ENCODE peak calls at places on chromosomes 11 and 22, in ten cellular contexts. J, H, T, E, O, S, Z, X, W and A are unnamed samples.
A peak's percentile ranks its signal among the peaks of the same experiment; 100 is the strongest.

GRCh38 chr11:118436639-118437045 is 350 bp downstream of the KMT2A start:
- DNase-seq in O (no peak), H (no peak), T (no peak), S (no peak), W (peak; percentile 54), X (no peak), J (peak; percentile 11), E (peak; percentile 22), Z (no peak), A (peak; percentile 54)

GRCh38 chr22:45996241-45997076 is 19.5 kb upstream of the WNT7B start:
- DNase-seq in O (no peak), Z (no peak), E (no peak), S (no peak), T (no peak), J (peak; percentile 71), W (no peak), H (no peak), X (peak; percentile 66), A (no peak)

GRCh38 chr11:72814831-72815618 is 814 bp downstream of the ATG16L2 start:
- DNase-seq in T (no peak), S (peak; percentile 19), W (peak; percentile 68), Z (no peak), E (no peak), J (peak; percentile 57), X (no peak), O (peak; percentile 55), H (no peak), A (peak; percentile 79)

GRCh38 chr11:88306785-88307184 is 30.8 kb downstream of the CTSC start:
- DNase-seq in O (no peak), S (no peak), X (no peak), T (no peak), H (no peak), E (no peak), J (no peak), Z (no peak), W (no peak), A (no peak)

GRCh38 chr11:106152824-106153223 is 75.4 kb downstream of the AASDHPPT start:
- DNase-seq in H (no peak), W (no peak), T (no peak), O (no peak), S (no peak), J (peak; percentile 8), Z (no peak), E (no peak), X (no peak), A (no peak)

GRCh38 chr11:128737704-128738103 is 43.8 kb downstream of the FLI1 start:
- DNase-seq in T (no peak), X (no peak), Z (no peak), W (no peak), H (no peak), J (no peak), S (no peak), O (no peak), E (no peak), A (no peak)

GRCh38 chr11:111530091-111530490 is 10.4 kb upstream of the LAYN start:
- DNase-seq in O (no peak), Z (no peak), E (no peak), H (no peak), T (no peak), S (no peak), X (no peak), J (no peak), W (no peak), A (no peak)

GRCh38 chr22:36317658-36318271 is 64.8 kb downstream of the APOL1 start:
- DNase-seq in H (no peak), S (no peak), W (no peak), J (no peak), E (no peak), O (no peak), X (no peak), T (no peak), Z (no peak), A (no peak)

GRCh38 chr11:63560506-63561179 is 2.5 kb downstream of the PLAAT2 start:
- DNase-seq in X (no peak), S (no peak), E (no peak), H (no peak), J (no peak), W (no peak), T (no peak), Z (no peak), O (no peak), A (no peak)

GRCh38 chr11:47220401-47220821 is 5.6 kb downstream of the DDB2 start:
- DNase-seq in X (no peak), H (no peak), Z (no peak), J (peak; percentile 81), S (no peak), O (no peak), W (no peak), E (no peak), T (no peak), A (peak; percentile 77)

GRCh38 chr11:62644220-62644619 is 2.2 kb downstream of the GANAB start:
- DNase-seq in H (no peak), O (no peak), J (no peak), X (no peak), S (no peak), E (no peak), Z (no peak), W (no peak), T (no peak), A (no peak)

GRCh38 chr11:78313181-78313788 is 104.3 kb downstream of the GAB2 start:
- DNase-seq in H (no peak), T (peak; percentile 44), S (no peak), W (no peak), O (no peak), X (peak; percentile 49), E (no peak), Z (no peak), J (peak; percentile 94), A (peak; percentile 45)

GRCh38 chr22:42069801-42070516 is 653 bp downstream of the NAGA start:
- DNase-seq in E (no peak), S (no peak), O (no peak), H (no peak), W (peak; percentile 32), T (no peak), Z (peak; percentile 43), X (no peak), J (no peak), A (peak; percentile 54)

GRCh38 chr11:69905202-69905535 is 86.0 kb upstream of the FGF3 start:
- DNase-seq in Z (no peak), S (no peak), H (no peak), J (no peak), O (no peak), W (no peak), T (no peak), E (no peak), X (no peak), A (no peak)

GRCh38 chr11:83493918-83494317 is 207.8 kb upstream of the CCDC90B start:
- DNase-seq in S (no peak), T (no peak), W (no peak), Z (no peak), X (no peak), E (no peak), J (no peak), H (no peak), O (no peak), A (no peak)

GRCh38 chr11:76208829-76209670 is 2.7 kb upstream of the WNT11 start:
- DNase-seq in S (no peak), E (peak; percentile 51), O (peak; percentile 81), H (peak; percentile 61), Z (peak; percentile 78), X (no peak), T (no peak), W (peak; percentile 77), J (peak; percentile 28), A (peak; percentile 74)

GRCh38 chr11:35617687-35618496 is at the start of gene FJX1:
- DNase-seq in O (peak; percentile 5), J (peak; percentile 95), X (no peak), S (no peak), H (no peak), E (no peak), T (peak; percentile 56), Z (peak; percentile 66), W (peak; percentile 80), A (peak; percentile 93)

GRCh38 chr11:95085117-95085825 is 4.4 kb upstream of the ENDOD1 start:
- DNase-seq in E (no peak), S (no peak), X (no peak), J (no peak), O (no peak), H (no peak), Z (no peak), T (no peak), W (no peak), A (no peak)

GRCh38 chr11:40602866-40603578 is 856.4 kb downstream of the LRRC4C start:
- DNase-seq in O (no peak), H (no peak), Z (no peak), E (no peak), J (no peak), T (no peak), W (no peak), X (peak; percentile 2), S (no peak), A (peak; percentile 15)

GRCh38 chr11:1348146-1348545 is 38.7 kb upstream of the TOLLIP start:
- DNase-seq in E (no peak), W (no peak), O (no peak), S (no peak), X (no peak), Z (no peak), H (no peak), T (no peak), J (no peak), A (no peak)